ENCODE peak calls at places on chromosomes 5 and 9, in six cellular contexts. M, I, B, R, G and J are unnamed samples. For H3K4me1, the result is how much of the 10 kb centered on the place peaks cover.

GRCh38 chr5:142475102-142475501 is 150.3 kb upstream of the SPRY4 start:
- DNase-seq in M (peak), I (no peak), B (no peak), R (no peak), G (no peak), J (no peak)

GRCh38 chr5:5968981-5969380 is 409.4 kb downstream of the MED10 start:
- DNase-seq in M (no peak), I (no peak), B (no peak), R (no peak), G (no peak), J (no peak)

GRCh38 chr5:173595826-173596225 is 20.6 kb downstream of the BOD1 start:
- DNase-seq in M (no peak), I (no peak), B (no peak), R (no peak), G (no peak), J (no peak)

GRCh38 chr5:74179183-74179582 is 461.3 kb downstream of the ENC1 start:
- DNase-seq in M (no peak), I (no peak), B (no peak), R (no peak), G (no peak), J (no peak)

GRCh38 chr9:75235632-75236031 is 147.3 kb downstream of the OSTF1 start:
- DNase-seq in M (peak), I (peak), B (no peak), R (no peak), G (no peak), J (peak)

GRCh38 chr9:32841314-32841713 is 58.0 kb downstream of the TMEM215 start:
- DNase-seq in M (no peak), I (no peak), B (no peak), R (no peak), G (no peak), J (no peak)

GRCh38 chr5:87102841-87103240 is 164.8 kb upstream of the RASA1 start:
- DNase-seq in M (no peak), I (peak), B (no peak), R (no peak), G (no peak), J (no peak)

GRCh38 chr9:115030006-115030405 is 88.0 kb downstream of the TNC start:
- DNase-seq in M (no peak), I (no peak), B (no peak), R (no peak), G (no peak), J (no peak)

GRCh38 chr9:22100626-22101025 is 91.5 kb upstream of the CDKN2B start:
- DNase-seq in M (peak), I (no peak), B (no peak), R (no peak), G (no peak), J (peak)

GRCh38 chr5:148474025-148474511 is 90.3 kb downstream of the FBXO38 start:
- DNase-seq in M (peak), I (no peak), B (peak), R (peak), G (peak), J (no peak)

GRCh38 chr9:81969971-81970370 is 18.6 kb upstream of the SPATA31D1 start:
- DNase-seq in M (peak), I (no peak), B (no peak), R (no peak), G (no peak), J (no peak)

GRCh38 chr5:170333161-170333909 is 35.8 kb upstream of the LCP2 start:
- DNase-seq in M (peak), I (peak), B (no peak), R (no peak), G (no peak), J (no peak)

GRCh38 chr5:152542741-152543140 is 137.7 kb upstream of the NMUR2 start:
- DNase-seq in M (peak), I (no peak), B (no peak), R (no peak), G (no peak), J (no peak)

GRCh38 chr5:97125125-97125683 is 17.2 kb downstream of the LIX1 start:
- DNase-seq in M (peak), I (no peak), B (no peak), R (no peak), G (no peak), J (no peak)

GRCh38 chr9:137150485-137151060 is 11.6 kb downstream of the GRIN1 start:
- DNase-seq in M (peak), I (peak), B (no peak), R (no peak), G (no peak), J (peak)

GRCh38 chr9:120730661-120731514 is 16.6 kb upstream of the MEGF9 start:
- DNase-seq in M (peak), I (no peak), B (peak), R (peak), G (peak), J (peak)

GRCh38 chr5:132059696-132060500 is 557 bp upstream of the IL3 start:
- DNase-seq in M (no peak), I (peak), B (no peak), R (peak), G (peak), J (no peak)

GRCh38 chr5:163705983-163706771 is 200.8 kb downstream of the MAT2B start:
- DNase-seq in M (no peak), I (no peak), B (no peak), R (no peak), G (no peak), J (no peak)

GRCh38 chr5:142726188-142726731 is 40.4 kb upstream of the FGF1 start:
- DNase-seq in M (no peak), I (no peak), B (no peak), R (no peak), G (no peak), J (no peak)

GRCh38 chr5:108278285-108279240 is 103.3 kb downstream of the FBXL17 start:
- DNase-seq in M (peak), I (no peak), B (no peak), R (peak), G (no peak), J (no peak)

GRCh38 chr5:164353155-164353554 is 847.7 kb downstream of the MAT2B start:
- DNase-seq in M (no peak), I (no peak), B (no peak), R (no peak), G (no peak), J (no peak)

GRCh38 chr9:13364271-13364670 is 84.8 kb upstream of the MPDZ start:
- DNase-seq in M (no peak), I (no peak), B (no peak), R (no peak), G (no peak), J (no peak)

GRCh38 chr5:38154615-38155204 is 103.6 kb upstream of the EGFLAM start:
- DNase-seq in M (no peak), I (no peak), B (no peak), R (no peak), G (no peak), J (no peak)

GRCh38 chr9:124550080-124550479 is 42.9 kb upstream of the NR5A1 start:
- DNase-seq in M (no peak), I (no peak), B (no peak), R (no peak), G (no peak), J (no peak)

GRCh38 chr9:137620581-137620980 is 1.8 kb downstream of the EHMT1 start:
- DNase-seq in M (no peak), I (no peak), B (no peak), R (no peak), G (no peak), J (peak)

GRCh38 chr9:16247188-16247875 is 623.1 kb downstream of the BNC2 start:
- DNase-seq in M (no peak), I (no peak), B (no peak), R (no peak), G (no peak), J (no peak)

GRCh38 chr5:78720997-78721396 is 72.4 kb upstream of the LHFPL2 start:
- DNase-seq in M (no peak), I (no peak), B (no peak), R (no peak), G (no peak), J (peak)

GRCh38 chr9:123488683-123489321 is 132.8 kb downstream of the CRB2 start:
- DNase-seq in M (no peak), I (no peak), B (no peak), R (no peak), G (no peak), J (no peak)

GRCh38 chr5:61732796-61733195 is 400.7 kb downstream of the ZSWIM6 start:
- DNase-seq in M (peak), I (no peak), B (no peak), R (no peak), G (no peak), J (no peak)

GRCh38 chr5:179766021-179766725 is 27.6 kb upstream of the LTC4S start:
- DNase-seq in M (no peak), I (no peak), B (no peak), R (no peak), G (no peak), J (no peak)

GRCh38 chr9:13213998-13214397 is 65.5 kb downstream of the MPDZ start:
- DNase-seq in M (no peak), I (no peak), B (no peak), R (no peak), G (no peak), J (no peak)

GRCh38 chr5:172427202-172427601 is 27.1 kb downstream of the SH3PXD2B start:
- DNase-seq in M (no peak), I (no peak), B (no peak), R (no peak), G (no peak), J (no peak)

GRCh38 chr5:30808996-30809395 is 384.5 kb upstream of the CDH6 start:
- DNase-seq in M (peak), I (no peak), B (no peak), R (no peak), G (no peak), J (no peak)

GRCh38 chr5:88663793-88664216 is 219.2 kb downstream of the MEF2C start:
- DNase-seq in M (peak), I (no peak), B (no peak), R (no peak), G (no peak), J (no peak)
- H3K4me1 ChIP-seq in M (half or more), I (under half), B (under half), R (under half), G (under half), J (under half)

DNA sequence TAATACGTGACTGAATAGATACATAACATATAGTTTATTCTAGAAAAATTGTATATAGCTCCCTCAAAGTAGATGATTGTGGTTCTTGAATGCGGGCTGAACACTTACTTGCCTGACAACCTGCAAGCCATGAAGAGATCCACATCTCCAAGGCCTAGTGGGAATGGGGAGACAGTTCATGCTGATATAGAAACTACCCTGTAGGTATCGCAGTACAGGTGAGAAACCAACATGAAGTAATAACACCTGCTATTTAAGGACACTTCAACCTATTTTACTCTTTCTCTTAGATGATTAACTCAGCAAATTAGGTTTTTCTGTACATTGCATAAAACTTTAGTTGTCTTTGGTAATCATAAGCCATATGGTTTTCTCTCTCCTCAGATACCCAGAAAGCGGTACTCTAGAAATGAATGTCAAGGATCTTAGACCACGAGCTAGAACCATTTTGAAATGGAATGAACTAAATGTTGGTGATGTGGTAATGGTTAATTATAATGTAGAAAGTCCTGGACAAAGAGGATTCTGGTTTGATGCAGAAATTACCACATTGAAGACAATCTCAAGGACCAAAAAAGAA is 47.3 kb downstream of the UHRF2 start:
- DNase-seq in M (no peak), I (no peak), B (no peak), R (no peak), G (no peak), J (no peak)
- H3K4me3 ChIP-seq in M (no peak), I (no peak), B (no peak), R (no peak), G (no peak), J (no peak)

GRCh38 chr5:111670826-111671492 is 86.0 kb downstream of the NREP start:
- DNase-seq in M (peak), I (no peak), B (no peak), R (no peak), G (no peak), J (no peak)
- TF ChIP-seq CTCF in M (peak), I (no peak), B (no peak), R (no peak), G (no peak), J (peak)

GRCh38 chr9:91841591-91841990 is 108.4 kb downstream of the ROR2 start:
- DNase-seq in M (no peak), I (no peak), B (no peak), R (no peak), G (no peak), J (no peak)

GRCh38 chr9:91839926-91840464 is 110.0 kb downstream of the ROR2 start:
- DNase-seq in M (no peak), I (no peak), B (no peak), R (no peak), G (no peak), J (no peak)

GRCh38 chr9:91840882-91841281 is 109.1 kb downstream of the ROR2 start:
- DNase-seq in M (no peak), I (no peak), B (no peak), R (no peak), G (no peak), J (no peak)

GRCh38 chr9:91842358-91842757 is 107.7 kb downstream of the ROR2 start:
- DNase-seq in M (no peak), I (no peak), B (no peak), R (no peak), G (no peak), J (no peak)

DNA sequence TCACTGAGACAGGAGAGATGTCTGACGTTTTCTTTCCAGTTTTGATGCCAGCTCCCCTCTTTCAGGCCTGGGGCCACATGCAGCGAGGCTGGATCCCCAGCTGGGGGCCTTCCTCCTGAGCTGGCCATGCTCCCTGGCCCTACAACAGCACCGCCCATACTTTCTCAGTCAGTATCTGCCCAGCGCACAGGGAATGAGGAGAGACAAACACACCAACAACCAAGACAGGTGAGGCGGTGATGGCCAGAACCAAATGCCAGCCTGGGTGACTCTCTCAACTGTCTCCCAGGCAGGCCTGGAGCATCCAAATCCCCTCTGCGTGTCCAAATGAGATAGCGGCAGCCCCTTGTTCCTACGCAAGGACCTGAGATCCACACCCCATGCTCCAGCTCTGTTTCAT is 109.6 kb downstream of the ROR2 start:
- DNase-seq in M (no peak), I (no peak), B (no peak), R (no peak), G (no peak), J (no peak)
- H3K4me1 ChIP-seq in M (under half), I (under half), B (under half), R (under half), G (under half), J (under half)

GRCh38 chr9:129964901-129965734 is 77.9 kb downstream of the FNBP1 start:
- DNase-seq in M (peak), I (no peak), B (no peak), R (no peak), G (no peak), J (no peak)
- H3K4me3 ChIP-seq in M (no peak), I (no peak), B (peak), R (no peak), G (no peak), J (no peak)

DNA sequence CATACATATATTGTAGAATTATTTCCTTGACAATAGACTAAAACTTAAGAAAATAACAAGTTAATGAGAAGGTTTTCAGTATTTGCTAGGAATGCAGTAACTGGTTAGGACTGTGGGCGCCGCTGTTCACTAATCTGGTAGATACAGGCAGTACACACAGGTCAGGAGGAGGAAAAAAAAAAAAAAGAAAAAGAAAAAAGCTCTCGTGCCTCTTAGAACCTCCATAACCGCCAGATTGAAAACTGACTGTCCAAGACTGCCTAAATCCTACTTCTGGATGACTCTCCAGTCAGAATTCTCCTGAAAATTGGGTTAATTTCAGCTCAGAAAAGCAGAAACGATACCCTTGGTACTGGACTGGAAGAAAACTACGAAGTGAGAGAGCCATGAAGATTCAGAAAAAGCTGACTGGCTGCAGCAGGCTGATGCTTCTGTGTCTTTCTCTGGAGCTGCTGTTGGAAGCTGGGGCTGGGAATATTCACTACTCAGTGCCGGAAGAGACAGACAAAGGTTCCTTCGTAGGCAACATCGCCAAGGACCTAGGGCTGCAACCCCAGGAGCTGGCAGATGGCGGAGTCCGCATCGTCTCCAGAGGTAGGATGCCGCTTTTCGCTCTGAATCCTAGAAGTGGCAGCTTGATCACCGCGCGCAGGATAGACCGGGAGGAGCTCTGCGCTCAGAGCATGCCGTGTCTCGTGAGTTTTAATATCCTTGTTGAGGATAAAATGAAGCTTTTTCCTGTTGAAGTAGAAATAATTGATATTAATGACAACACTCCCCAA is at the start of gene PCDHGA1:
- DNase-seq in M (peak), I (no peak), B (peak), R (no peak), G (no peak), J (peak)
- TF ChIP-seq CTCF in M (peak), I (no peak), B (peak), R (peak), G (no peak), J (peak)

DNA sequence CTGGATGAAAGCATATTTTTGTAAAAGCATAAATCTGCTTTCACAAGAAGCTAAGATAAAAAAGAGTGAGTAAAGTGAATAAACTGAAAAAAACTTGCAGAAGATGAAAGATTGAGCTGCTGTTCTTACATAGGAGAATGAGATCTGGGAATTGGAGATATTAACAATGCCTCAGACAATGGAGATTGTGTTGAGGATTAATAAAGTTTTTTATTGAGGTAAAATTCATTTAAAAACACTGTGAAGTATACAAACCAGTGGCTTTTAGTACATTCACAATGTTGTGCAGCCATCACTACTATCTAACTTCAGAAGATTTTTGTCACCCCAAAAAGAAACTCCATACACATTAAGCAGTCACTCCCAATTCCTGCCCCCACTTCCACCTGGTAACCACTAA is 19.7 kb upstream of the UBLCP1 start:
- DNase-seq in M (no peak), I (no peak), B (no peak), R (no peak), G (no peak), J (no peak)
- H3K4me1 ChIP-seq in M (under half), I (under half), B (under half), R (under half), G (under half), J (under half)